ENCODE peak calls at places on chromosomes 4 and X, in six cellular contexts. P, N, A, K, Z and Q are unnamed samples.

GRCh38 chr4:41280010-41280409 is 23.3 kb downstream of the UCHL1 start:
- DNase-seq in P (no peak), N (peak), A (no peak), K (no peak), Z (no peak), Q (no peak)

GRCh38 chr4:159010563-159011260 is 92.2 kb upstream of the RAPGEF2 start:
- DNase-seq in P (no peak), N (peak), A (no peak), K (no peak), Z (no peak), Q (peak)

GRCh38 chr4:74105656-74106275 is 6.8 kb upstream of the CXCL2 start:
- DNase-seq in P (no peak), N (peak), A (no peak), K (no peak), Z (no peak), Q (peak)

GRCh38 chr4:140004580-140005314 is 149.2 kb downstream of the MAML3 start:
- DNase-seq in P (no peak), N (peak), A (no peak), K (peak), Z (no peak), Q (peak)

GRCh38 chrX:131746491-131746968 is 202.7 kb downstream of the OR13H1 start:
- DNase-seq in P (no peak), N (no peak), A (no peak), K (no peak), Z (no peak), Q (no peak)

GRCh38 chrX:69150294-69150960 is 14.8 kb downstream of the PJA1 start:
- DNase-seq in P (no peak), N (no peak), A (peak), K (peak), Z (no peak), Q (no peak)

GRCh38 chrX:122363112-122363511 is 821.0 kb upstream of the GRIA3 start:
- DNase-seq in P (no peak), N (no peak), A (no peak), K (peak), Z (no peak), Q (no peak)

GRCh38 chr4:7066493-7066892 is 1.4 kb downstream of the GRPEL1 start:
- DNase-seq in P (no peak), N (no peak), A (no peak), K (no peak), Z (no peak), Q (no peak)

GRCh38 chr4:1623390-1623789 is 60.7 kb downstream of the FAM53A start:
- DNase-seq in P (no peak), N (no peak), A (no peak), K (no peak), Z (no peak), Q (no peak)

GRCh38 chrX:1751781-1752180 is 136.9 kb downstream of the ASMT start:
- DNase-seq in P (no peak), N (no peak), A (no peak), K (no peak), Z (no peak), Q (no peak)

GRCh38 chr4:52877006-52877405 is 14.9 kb downstream of the RASL11B start:
- DNase-seq in P (no peak), N (no peak), A (no peak), K (no peak), Z (no peak), Q (no peak)

GRCh38 chr4:48546336-48546735 is 56.3 kb downstream of the ZAR1 start:
- DNase-seq in P (no peak), N (peak), A (no peak), K (no peak), Z (peak), Q (peak)

GRCh38 chrX:22090181-22090580 is 58.1 kb downstream of the PHEX start:
- DNase-seq in P (no peak), N (peak), A (no peak), K (no peak), Z (no peak), Q (peak)

GRCh38 chrX:20221902-20222301 is 44.8 kb downstream of the RPS6KA3 start:
- DNase-seq in P (no peak), N (peak), A (no peak), K (no peak), Z (no peak), Q (peak)

GRCh38 chrX:113512700-113513395 is 672.2 kb upstream of the AMOT start:
- DNase-seq in P (no peak), N (peak), A (peak), K (peak), Z (no peak), Q (peak)

GRCh38 chrX:40465735-40466551 is 114.8 kb upstream of the ATP6AP2 start:
- DNase-seq in P (no peak), N (no peak), A (no peak), K (no peak), Z (no peak), Q (peak)

GRCh38 chrX:120365320-120365719 is 3.4 kb downstream of the ATP1B4 start:
- DNase-seq in P (peak), N (peak), A (no peak), K (peak), Z (peak), Q (peak)

GRCh38 chr4:1903035-1903434 is 31.8 kb downstream of the NSD2 start:
- DNase-seq in P (no peak), N (no peak), A (no peak), K (no peak), Z (no peak), Q (no peak)

GRCh38 chr4:30875659-30876269 is 155.6 kb downstream of the PCDH7 start:
- DNase-seq in P (no peak), N (no peak), A (peak), K (no peak), Z (no peak), Q (peak)

GRCh38 chr4:83686166-83686565 is 150.3 kb downstream of the GPAT3 start:
- DNase-seq in P (no peak), N (no peak), A (peak), K (no peak), Z (no peak), Q (no peak)

GRCh38 chr4:6716958-6717655 is 1.1 kb downstream of the BLOC1S4 start:
- DNase-seq in P (no peak), N (no peak), A (no peak), K (peak), Z (no peak), Q (no peak)

GRCh38 chr4:147770831-147771230 is 38.9 kb downstream of the ARHGAP10 start:
- DNase-seq in P (no peak), N (no peak), A (no peak), K (no peak), Z (no peak), Q (no peak)

GRCh38 chrX:2418000-2418399 is 82.8 kb downstream of the DHRSX start:
- DNase-seq in P (no peak), N (no peak), A (no peak), K (no peak), Z (no peak), Q (no peak)

GRCh38 chr4:13294961-13295605 is 189.1 kb downstream of the RAB28 start:
- DNase-seq in P (no peak), N (no peak), A (no peak), K (no peak), Z (no peak), Q (peak)

GRCh38 chrX:11427082-11428033 is 134.1 kb downstream of the AMELX start:
- DNase-seq in P (no peak), N (peak), A (no peak), K (peak), Z (peak), Q (peak)

GRCh38 chr4:158681630-158682029 is 9.5 kb downstream of the ETFDH start:
- DNase-seq in P (no peak), N (no peak), A (no peak), K (no peak), Z (no peak), Q (no peak)

GRCh38 chr4:120026853-120027252 is 39.8 kb downstream of the MAD2L1 start:
- DNase-seq in P (no peak), N (no peak), A (no peak), K (no peak), Z (no peak), Q (no peak)

GRCh38 chrX:16977771-16978170 is 31.3 kb downstream of the REPS2 start:
- DNase-seq in P (no peak), N (no peak), A (no peak), K (no peak), Z (no peak), Q (no peak)

GRCh38 chrX:74431807-74432206 is 10.5 kb downstream of the SLC16A2 start:
- DNase-seq in P (no peak), N (no peak), A (no peak), K (no peak), Z (no peak), Q (no peak)

GRCh38 chr4:145936142-145937020 is 2.2 kb downstream of the ZNF827 start:
- DNase-seq in P (peak), N (peak), A (peak), K (peak), Z (peak), Q (peak)

GRCh38 chr4:153234923-153235322 is 30.7 kb downstream of the TRIM2 start:
- DNase-seq in P (no peak), N (peak), A (no peak), K (peak), Z (no peak), Q (peak)

GRCh38 chrX:37765507-37765906 is 14.4 kb upstream of the CYBB start:
- DNase-seq in P (no peak), N (no peak), A (no peak), K (no peak), Z (no peak), Q (no peak)

GRCh38 chrX:102129473-102129872 is 4.0 kb downstream of the TCEAL2 start:
- DNase-seq in P (no peak), N (peak), A (no peak), K (no peak), Z (no peak), Q (peak)